ENCODE peak calls at places on chromosomes 7 and 10, in ten cellular contexts. Q, A, E, C, Y, V, B, T, W and J are unnamed samples.
A peak's percentile ranks its signal among the peaks of the same experiment; 100 is the strongest.

GRCh38 chr10:76697923-76698322 is 939.7 kb downstream of the KCNMA1 start:
- DNase-seq in C (no peak), E (no peak), Y (no peak), W (no peak), A (no peak), T (no peak), V (no peak), B (no peak), Q (no peak), J (no peak)

GRCh38 chr7:66497346-66497745 is 131.3 kb upstream of the KCTD7 start:
- DNase-seq in V (no peak), C (no peak), B (no peak), Y (no peak), Q (no peak), T (no peak), E (no peak), A (no peak), W (no peak), J (no peak)

GRCh38 chr10:92419740-92420553 is 129.0 kb downstream of the MARCHF5 start:
- DNase-seq in B (no peak), E (no peak), Q (no peak), T (no peak), A (peak; percentile 15), C (peak; percentile 72), Y (no peak), W (no peak), V (peak; percentile 29), J (no peak)

GRCh38 chr7:155262010-155262409 is 35.7 kb upstream of the INSIG1 start:
- DNase-seq in V (no peak), T (no peak), C (no peak), A (no peak), E (no peak), Y (no peak), Q (no peak), W (no peak), B (no peak), J (no peak)

GRCh38 chr7:69457912-69458491 is 140.3 kb upstream of the AUTS2 start:
- DNase-seq in B (no peak), W (no peak), Q (no peak), C (peak; percentile 75), V (no peak), E (peak; percentile 34), A (peak; percentile 77), T (no peak), Y (no peak), J (no peak)

GRCh38 chr10:68938117-68938516 is 17.9 kb upstream of the DDX21 start:
- DNase-seq in Y (no peak), V (peak; percentile 13), T (peak; percentile 22), Q (no peak), C (no peak), E (no peak), W (no peak), A (peak; percentile 5), B (no peak), J (peak; percentile 13)

GRCh38 chr10:869171-869570 is 62.3 kb downstream of the LARP4B start:
- DNase-seq in V (no peak), Y (no peak), W (no peak), B (no peak), C (no peak), T (no peak), Q (no peak), A (no peak), E (no peak), J (no peak)

GRCh38 chr7:109757713-109758112 is 1188.0 kb downstream of the DNAJB9 start:
- DNase-seq in C (no peak), A (no peak), W (peak; percentile 70), V (no peak), T (no peak), B (no peak), E (no peak), Q (no peak), Y (no peak), J (no peak)

GRCh38 chr10:74282853-74283205 is 131.8 kb downstream of the ADK start:
- DNase-seq in Y (no peak), E (no peak), W (no peak), C (no peak), Q (no peak), A (peak; percentile 29), V (peak; percentile 76), B (no peak), T (no peak), J (no peak)

GRCh38 chr7:73738220-73738611 is 386 bp downstream of the ABHD11 start:
- DNase-seq in T (peak; percentile 65), E (no peak), A (peak; percentile 66), B (peak; percentile 34), V (peak; percentile 39), W (peak; percentile 32), Q (no peak), Y (no peak), C (peak; percentile 63), J (peak; percentile 69)

GRCh38 chr10:107264742-107265141 is 100.2 kb upstream of the SORCS1 start:
- DNase-seq in B (no peak), Y (no peak), W (no peak), E (no peak), Q (no peak), A (no peak), T (no peak), C (no peak), V (no peak), J (peak; percentile 12)

GRCh38 chr10:69434926-69435325 is 16.3 kb upstream of the TSPAN15 start:
- DNase-seq in C (no peak), A (no peak), V (no peak), Q (no peak), E (no peak), T (no peak), W (no peak), Y (no peak), B (no peak), J (no peak)

GRCh38 chr10:63644398-63645142 is 123.4 kb downstream of the REEP3 start:
- DNase-seq in Y (no peak), W (no peak), A (peak; percentile 24), V (no peak), E (no peak), T (no peak), B (no peak), C (no peak), Q (no peak), J (no peak)

GRCh38 chr7:147941316-147941715 is 649.2 kb upstream of the C7orf33 start:
- DNase-seq in A (no peak), B (no peak), T (no peak), Q (no peak), V (no peak), W (no peak), C (no peak), Y (no peak), E (peak; percentile 27), J (no peak)

GRCh38 chr7:47577351-47577919 is 4.5 kb downstream of the TNS3 start:
- DNase-seq in V (no peak), Q (no peak), E (no peak), C (peak; percentile 73), W (no peak), B (no peak), T (no peak), Y (no peak), A (no peak), J (no peak)

GRCh38 chr10:78021201-78021600 is 8.1 kb downstream of the POLR3A start:
- DNase-seq in B (no peak), C (no peak), W (no peak), V (no peak), E (no peak), Y (no peak), Q (no peak), T (no peak), A (no peak), J (no peak)

GRCh38 chr7:66725843-66726242 is 14.7 kb upstream of the RABGEF1 start:
- DNase-seq in Q (no peak), B (no peak), T (no peak), V (no peak), A (no peak), W (no peak), E (no peak), C (no peak), Y (no peak), J (no peak)

GRCh38 chr10:14125564-14125963 is 205.2 kb downstream of the FRMD4A start:
- DNase-seq in T (no peak), V (no peak), Y (no peak), W (no peak), B (no peak), E (no peak), A (no peak), Q (no peak), C (no peak), J (no peak)

GRCh38 chr7:1744296-1745017 is 74.4 kb downstream of the ELFN1 start:
- DNase-seq in Y (no peak), W (no peak), T (no peak), E (no peak), V (no peak), A (no peak), B (no peak), C (no peak), Q (no peak), J (no peak)

GRCh38 chr10:132482090-132482489 is 55.5 kb upstream of the INPP5A start:
- DNase-seq in T (no peak), V (peak; percentile 89), W (no peak), A (peak; percentile 77), C (no peak), Q (no peak), B (peak; percentile 53), E (no peak), Y (no peak), J (no peak)

GRCh38 chr7:157577061-157577460 is 240.3 kb downstream of the DNAJB6 start:
- DNase-seq in Y (no peak), A (no peak), V (no peak), T (peak; percentile 92), E (no peak), W (peak; percentile 39), Q (no peak), B (no peak), C (no peak), J (no peak)

GRCh38 chr7:40921589-40922315 is 781.1 kb downstream of the INHBA start:
- DNase-seq in Y (no peak), C (no peak), Q (no peak), B (peak; percentile 76), V (peak; percentile 50), W (no peak), A (peak; percentile 46), E (no peak), T (no peak), J (peak; percentile 81)

GRCh38 chr10:8242295-8242872 is 187.9 kb downstream of the GATA3 start:
- DNase-seq in B (no peak), Q (no peak), V (no peak), Y (no peak), W (no peak), C (no peak), T (peak; percentile 85), A (no peak), E (no peak), J (no peak)

GRCh38 chr10:6399241-6399701 is 180.8 kb downstream of the PRKCQ start:
- DNase-seq in V (no peak), Y (no peak), C (no peak), Q (no peak), A (peak; percentile 79), B (peak; percentile 18), T (no peak), W (no peak), E (peak; percentile 67), J (no peak)

GRCh38 chr10:72171175-72171630 is 44.6 kb upstream of the ANAPC16 start:
- DNase-seq in E (peak; percentile 96), W (no peak), V (peak; percentile 95), Y (no peak), T (peak; percentile 13), Q (no peak), A (peak; percentile 99), C (no peak), B (peak; percentile 98), J (peak; percentile 88)